ENCODE peak calls at places on chromosomes 12 and 14, in eight cellular contexts. One of them, this sample, is unnamed.
A peak's percentile ranks its signal among the peaks of the same experiment; 100 is the strongest.

GRCh38 chr14:95018845-95019244 is 138.5 kb downstream of the DICER1 start:
- DNase-seq in heart left ventricle: no peak
- DNase-seq in left ventricle myocardium inferior: no peak
- DNase-seq in A549: no peak
- DNase-seq in uterus: no peak
- DNase-seq in stomach: no peak
- DNase-seq in PC-3: no peak
- DNase-seq in heart right ventricle: no peak
- DNase-seq in this sample: no peak

GRCh38 chr12:88017964-88018363 is 11.2 kb downstream of the C12orf50 start:
- DNase-seq in heart left ventricle: no peak
- DNase-seq in left ventricle myocardium inferior: no peak
- DNase-seq in A549: no peak
- DNase-seq in uterus: no peak
- DNase-seq in stomach: no peak
- DNase-seq in PC-3: no peak
- DNase-seq in heart right ventricle: no peak
- DNase-seq in this sample: no peak

GRCh38 chr14:54348001-54348611 is 48.7 kb upstream of the CDKN3 start:
- DNase-seq in heart left ventricle: no peak
- DNase-seq in left ventricle myocardium inferior: no peak
- DNase-seq in A549: peak; percentile 51
- DNase-seq in uterus: no peak
- DNase-seq in stomach: no peak
- DNase-seq in PC-3: peak; percentile 99
- DNase-seq in heart right ventricle: no peak
- DNase-seq in this sample: peak; percentile 34

GRCh38 chr12:109291531-109292341 is 17.3 kb downstream of the FOXN4 start:
- DNase-seq in heart left ventricle: peak; percentile 70
- DNase-seq in left ventricle myocardium inferior: peak; percentile 74
- DNase-seq in A549: no peak
- DNase-seq in uterus: no peak
- DNase-seq in stomach: peak; percentile 34
- DNase-seq in PC-3: no peak
- DNase-seq in heart right ventricle: peak; percentile 74
- DNase-seq in this sample: no peak

GRCh38 chr14:22814945-22815713 is at the start of gene SLC7A7:
- DNase-seq in heart left ventricle: no peak
- DNase-seq in left ventricle myocardium inferior: no peak
- DNase-seq in A549: peak; percentile 62
- DNase-seq in uterus: no peak
- DNase-seq in stomach: no peak
- DNase-seq in PC-3: no peak
- DNase-seq in heart right ventricle: no peak
- DNase-seq in this sample: no peak

GRCh38 chr14:89417469-89418225 is 614 bp upstream of the FOXN3 start:
- DNase-seq in heart left ventricle: peak; percentile 75
- DNase-seq in left ventricle myocardium inferior: peak; percentile 61
- DNase-seq in A549: peak; percentile 77
- DNase-seq in uterus: peak; percentile 65
- DNase-seq in stomach: peak; percentile 60
- DNase-seq in PC-3: peak; percentile 80
- DNase-seq in heart right ventricle: peak; percentile 55
- DNase-seq in this sample: no peak

GRCh38 chr12:63264629-63265028 is 113.6 kb upstream of the AVPR1A start:
- DNase-seq in heart left ventricle: no peak
- DNase-seq in left ventricle myocardium inferior: no peak
- DNase-seq in A549: no peak
- DNase-seq in uterus: no peak
- DNase-seq in stomach: no peak
- DNase-seq in PC-3: no peak
- DNase-seq in heart right ventricle: no peak
- DNase-seq in this sample: no peak

GRCh38 chr14:36661506-36662257 is at the start of gene PAX9:
- DNase-seq in heart left ventricle: peak; percentile 67
- DNase-seq in left ventricle myocardium inferior: peak; percentile 54
- DNase-seq in A549: peak; percentile 91
- DNase-seq in uterus: no peak
- DNase-seq in stomach: peak; percentile 78
- DNase-seq in PC-3: peak; percentile 99
- DNase-seq in heart right ventricle: no peak
- DNase-seq in this sample: peak; percentile 95

GRCh38 chr14:56187736-56188135 is 69.5 kb downstream of the PELI2 start:
- DNase-seq in heart left ventricle: no peak
- DNase-seq in left ventricle myocardium inferior: no peak
- DNase-seq in A549: no peak
- DNase-seq in uterus: no peak
- DNase-seq in stomach: no peak
- DNase-seq in PC-3: no peak
- DNase-seq in heart right ventricle: no peak
- DNase-seq in this sample: no peak

GRCh38 chr12:88113871-88114270 is 28.0 kb downstream of the CEP290 start:
- DNase-seq in heart left ventricle: no peak
- DNase-seq in left ventricle myocardium inferior: no peak
- DNase-seq in A549: no peak
- DNase-seq in uterus: no peak
- DNase-seq in stomach: no peak
- DNase-seq in PC-3: peak; percentile 20
- DNase-seq in heart right ventricle: no peak
- DNase-seq in this sample: peak; percentile 0

GRCh38 chr12:122753213-122753571 is 568 bp downstream of the DENR start:
- DNase-seq in heart left ventricle: no peak
- DNase-seq in left ventricle myocardium inferior: no peak
- DNase-seq in A549: no peak
- DNase-seq in uterus: no peak
- DNase-seq in stomach: no peak
- DNase-seq in PC-3: no peak
- DNase-seq in heart right ventricle: no peak
- DNase-seq in this sample: no peak

GRCh38 chr14:34106310-34106709 is 155.4 kb upstream of the EGLN3 start:
- DNase-seq in heart left ventricle: no peak
- DNase-seq in left ventricle myocardium inferior: no peak
- DNase-seq in A549: no peak
- DNase-seq in uterus: no peak
- DNase-seq in stomach: no peak
- DNase-seq in PC-3: no peak
- DNase-seq in heart right ventricle: no peak
- DNase-seq in this sample: no peak

GRCh38 chr12:91180577-91180976 is 2.0 kb downstream of the DCN start:
- DNase-seq in heart left ventricle: no peak
- DNase-seq in left ventricle myocardium inferior: no peak
- DNase-seq in A549: no peak
- DNase-seq in uterus: no peak
- DNase-seq in stomach: no peak
- DNase-seq in PC-3: no peak
- DNase-seq in heart right ventricle: no peak
- DNase-seq in this sample: no peak

DNA sequence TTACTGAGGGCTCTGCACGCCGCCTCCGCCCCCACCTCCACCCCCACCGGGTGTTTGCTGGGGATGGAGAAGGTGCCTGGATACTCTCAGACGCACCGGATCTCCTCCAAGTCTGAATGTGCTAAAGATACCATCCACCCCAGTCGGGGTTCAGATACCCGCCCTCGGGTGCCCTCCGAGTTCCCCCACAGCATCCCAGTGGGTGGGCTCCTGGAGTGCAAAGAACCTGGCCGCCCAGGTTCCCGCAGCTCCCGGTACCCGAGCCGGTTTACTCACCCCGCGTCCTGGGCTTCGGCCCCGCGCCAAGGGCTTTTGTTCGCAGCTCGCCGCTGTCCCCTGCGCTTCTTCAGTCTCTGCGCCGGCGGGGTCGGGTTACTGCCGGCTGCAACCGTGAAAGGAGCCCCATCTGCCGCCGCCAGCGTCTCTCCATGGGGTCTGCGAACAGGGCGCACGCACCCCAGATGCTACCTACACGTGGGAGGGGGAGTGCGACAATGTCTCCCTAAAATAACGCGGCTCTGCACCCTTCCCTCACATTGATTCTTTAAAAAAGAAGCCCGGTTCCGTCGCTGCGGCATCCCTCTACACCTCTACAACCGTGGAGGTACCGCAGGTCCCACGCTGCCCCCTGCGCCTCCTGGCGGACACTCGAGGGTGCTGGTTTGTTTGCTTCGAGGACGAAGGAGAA is at the start of gene CCDC177:
- DNase-seq in heart left ventricle: peak; percentile 77
- DNase-seq in left ventricle myocardium inferior: no peak
- DNase-seq in A549: peak; percentile 68
- DNase-seq in uterus: no peak
- DNase-seq in stomach: peak; percentile 71
- DNase-seq in PC-3: peak; percentile 79
- DNase-seq in heart right ventricle: peak; percentile 53
- DNase-seq in this sample: peak; percentile 72
- TF ChIP-seq CTCF in heart left ventricle: peak; percentile 78
- TF ChIP-seq CTCF in left ventricle myocardium inferior: peak; percentile 87
- TF ChIP-seq CTCF in A549: peak; percentile 93
- TF ChIP-seq CTCF in uterus: peak; percentile 79
- TF ChIP-seq CTCF in stomach: peak; percentile 80
- TF ChIP-seq CTCF in PC-3: peak; percentile 93
- TF ChIP-seq CTCF in heart right ventricle: peak; percentile 83
- TF ChIP-seq CTCF in this sample: peak; percentile 93

GRCh38 chr14:90555126-90556049 is 158.6 kb downstream of the CALM1 start:
- DNase-seq in heart left ventricle: no peak
- DNase-seq in left ventricle myocardium inferior: no peak
- DNase-seq in A549: no peak
- DNase-seq in uterus: no peak
- DNase-seq in stomach: no peak
- DNase-seq in PC-3: no peak
- DNase-seq in heart right ventricle: no peak
- DNase-seq in this sample: no peak

GRCh38 chr14:90558041-90558982 is 161.5 kb downstream of the CALM1 start:
- DNase-seq in heart left ventricle: peak; percentile 51
- DNase-seq in left ventricle myocardium inferior: no peak
- DNase-seq in A549: no peak
- DNase-seq in uterus: no peak
- DNase-seq in stomach: peak; percentile 29
- DNase-seq in PC-3: no peak
- DNase-seq in heart right ventricle: no peak
- DNase-seq in this sample: no peak

GRCh38 chr14:90557516-90557915 is 160.7 kb downstream of the CALM1 start:
- DNase-seq in heart left ventricle: no peak
- DNase-seq in left ventricle myocardium inferior: no peak
- DNase-seq in A549: no peak
- DNase-seq in uterus: no peak
- DNase-seq in stomach: no peak
- DNase-seq in PC-3: no peak
- DNase-seq in heart right ventricle: no peak
- DNase-seq in this sample: no peak

GRCh38 chr14:90556050-90556477 is 159.2 kb downstream of the CALM1 start:
- DNase-seq in heart left ventricle: no peak
- DNase-seq in left ventricle myocardium inferior: peak; percentile 59
- DNase-seq in A549: no peak
- DNase-seq in uterus: no peak
- DNase-seq in stomach: peak; percentile 57
- DNase-seq in PC-3: no peak
- DNase-seq in heart right ventricle: peak; percentile 47
- DNase-seq in this sample: no peak

GRCh38 chr14:90556666-90557450 is 160.0 kb downstream of the CALM1 start:
- DNase-seq in heart left ventricle: no peak
- DNase-seq in left ventricle myocardium inferior: no peak
- DNase-seq in A549: no peak
- DNase-seq in uterus: no peak
- DNase-seq in stomach: no peak
- DNase-seq in PC-3: no peak
- DNase-seq in heart right ventricle: no peak
- DNase-seq in this sample: no peak
- H3K27ac ChIP-seq in heart left ventricle: peak overlapping the region; percentile 81
- H3K27ac ChIP-seq in left ventricle myocardium inferior: peak overlapping the region; percentile 80
- H3K27ac ChIP-seq in A549: no peak overlapping the region
- H3K27ac ChIP-seq in uterus: no peak overlapping the region
- H3K27ac ChIP-seq in stomach: peak overlapping the region; percentile 82
- H3K27ac ChIP-seq in PC-3: no peak overlapping the region
- H3K27ac ChIP-seq in heart right ventricle: peak overlapping the region; percentile 73
- H3K27ac ChIP-seq in this sample: no peak overlapping the region

GRCh38 chr14:101318271-101318670 is 243.0 kb upstream of the DIO3 start:
- DNase-seq in heart left ventricle: no peak
- DNase-seq in left ventricle myocardium inferior: no peak
- DNase-seq in A549: no peak
- DNase-seq in uterus: no peak
- DNase-seq in stomach: no peak
- DNase-seq in PC-3: no peak
- DNase-seq in heart right ventricle: no peak
- DNase-seq in this sample: no peak

GRCh38 chr14:101315802-101316296 is 245.4 kb upstream of the DIO3 start:
- DNase-seq in heart left ventricle: no peak
- DNase-seq in left ventricle myocardium inferior: no peak
- DNase-seq in A549: peak; percentile 48
- DNase-seq in uterus: no peak
- DNase-seq in stomach: no peak
- DNase-seq in PC-3: peak; percentile 70
- DNase-seq in heart right ventricle: no peak
- DNase-seq in this sample: no peak

DNA sequence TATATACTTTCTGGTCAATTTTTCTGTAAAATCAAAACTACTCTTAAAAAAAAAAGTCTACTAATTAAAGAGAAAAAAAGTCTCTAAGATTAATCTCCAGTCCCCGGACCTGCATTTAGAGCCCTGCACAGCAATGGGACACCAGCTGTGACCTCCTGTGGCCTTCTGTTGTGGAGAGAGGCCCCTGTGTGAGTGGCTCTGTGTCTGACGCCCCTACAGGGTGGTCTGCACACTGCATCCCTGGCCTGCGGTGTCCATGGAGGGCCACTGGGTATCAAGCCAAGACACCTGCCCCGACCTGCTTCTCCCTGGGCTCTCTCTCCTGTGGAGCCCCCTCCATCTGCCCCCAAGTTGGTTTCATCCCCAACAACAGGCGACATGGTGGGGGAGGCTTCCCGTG is 248.0 kb upstream of the DIO3 start:
- DNase-seq in heart left ventricle: no peak
- DNase-seq in left ventricle myocardium inferior: no peak
- DNase-seq in A549: no peak
- DNase-seq in uterus: no peak
- DNase-seq in stomach: no peak
- DNase-seq in PC-3: no peak
- DNase-seq in heart right ventricle: no peak
- DNase-seq in this sample: no peak
- TF ChIP-seq CTCF in heart left ventricle: no peak
- TF ChIP-seq CTCF in left ventricle myocardium inferior: no peak
- TF ChIP-seq CTCF in A549: no peak
- TF ChIP-seq CTCF in uterus: no peak
- TF ChIP-seq CTCF in stomach: no peak
- TF ChIP-seq CTCF in PC-3: no peak
- TF ChIP-seq CTCF in heart right ventricle: no peak
- TF ChIP-seq CTCF in this sample: no peak

DNA sequence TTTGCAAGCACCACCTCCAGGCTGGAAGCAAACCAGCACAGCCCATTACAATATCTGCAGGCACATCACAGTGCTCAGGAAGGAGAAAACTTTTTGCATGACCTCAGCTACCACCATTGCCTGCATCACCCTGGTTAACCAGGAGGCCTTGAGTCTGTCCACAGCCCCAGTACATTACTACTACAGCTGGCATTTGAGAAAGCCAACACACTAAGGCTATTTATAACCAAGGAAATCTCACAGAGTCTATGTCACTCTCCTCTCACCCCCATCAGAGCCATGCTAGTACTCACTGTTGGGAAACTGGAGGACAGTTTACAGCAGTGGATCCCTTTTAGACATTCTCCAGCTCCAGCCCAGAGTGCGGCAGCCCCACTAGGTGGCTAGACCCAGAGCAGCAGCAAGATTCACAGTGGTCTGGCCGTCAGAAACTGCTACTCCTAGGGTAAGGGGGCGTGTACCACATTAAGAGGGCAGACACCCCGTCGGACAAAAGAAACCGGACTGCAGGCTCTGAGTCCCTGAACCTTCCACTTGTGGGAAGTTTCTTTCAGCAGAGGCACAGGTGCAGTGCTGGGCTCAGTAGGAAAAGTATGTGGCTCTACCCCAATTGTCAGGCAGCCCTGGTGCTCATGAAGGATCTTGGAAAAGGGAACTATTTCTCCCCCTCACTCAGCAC is 14.7 kb downstream of the CEP128 start:
- DNase-seq in heart left ventricle: no peak
- DNase-seq in left ventricle myocardium inferior: no peak
- DNase-seq in A549: no peak
- DNase-seq in uterus: no peak
- DNase-seq in stomach: no peak
- DNase-seq in PC-3: no peak
- DNase-seq in heart right ventricle: no peak
- DNase-seq in this sample: no peak
- H3K27ac ChIP-seq in heart left ventricle: peak overlapping the region; percentile 34
- H3K27ac ChIP-seq in left ventricle myocardium inferior: peak overlapping the region; percentile 39
- H3K27ac ChIP-seq in A549: no peak overlapping the region
- H3K27ac ChIP-seq in uterus: no peak overlapping the region
- H3K27ac ChIP-seq in stomach: no peak overlapping the region
- H3K27ac ChIP-seq in PC-3: no peak overlapping the region
- H3K27ac ChIP-seq in heart right ventricle: no peak overlapping the region
- H3K27ac ChIP-seq in this sample: no peak overlapping the region